ENCODE peak calls at places on chromosomes 5 and 9, in eight cellular contexts. N, R, K, Z, T, D, F and W are unnamed samples.

GRCh38 chr5:86679529-86679928 is 61.8 kb downstream of the COX7C start:
- DNase-seq in Z (peak; percentile 95), D (no peak), K (no peak), N (peak; percentile 55), T (peak; percentile 44), F (no peak), R (no peak), W (peak; percentile 44)

GRCh38 chr9:36637491-36638270 is 65.0 kb downstream of the MELK start:
- DNase-seq in F (no peak), Z (no peak), D (no peak), N (no peak), R (no peak), K (no peak), T (no peak), W (no peak)

GRCh38 chr5:124461857-124462423 is 284.5 kb downstream of the ZNF608 start:
- DNase-seq in K (no peak), N (no peak), F (no peak), D (no peak), Z (no peak), R (no peak), T (no peak), W (no peak)

GRCh38 chr9:125361837-125362531 is 100.4 kb downstream of the GAPVD1 start:
- DNase-seq in K (no peak), R (no peak), T (no peak), D (peak; percentile 76), N (peak; percentile 10), Z (peak; percentile 16), F (no peak), W (peak; percentile 61)

GRCh38 chr9:95499847-95500246 is 16.9 kb downstream of the PTCH1 start:
- DNase-seq in K (no peak), F (peak; percentile 71), T (peak; percentile 52), R (no peak), Z (peak; percentile 8), D (no peak), N (no peak), W (no peak)

GRCh38 chr5:102865510-102866314 is 110.6 kb downstream of the PAM start:
- DNase-seq in N (peak; percentile 86), F (peak; percentile 91), Z (peak; percentile 89), T (peak; percentile 81), D (peak; percentile 90), R (peak; percentile 9), K (peak; percentile 69), W (no peak)

GRCh38 chr5:123035950-123036390 is 555 bp downstream of the PPIC start:
- DNase-seq in F (peak; percentile 66), N (peak; percentile 2), D (peak; percentile 88), Z (peak; percentile 49), R (no peak), T (peak; percentile 47), K (peak; percentile 77), W (no peak)

GRCh38 chr5:96997265-96997859 is 61.5 kb downstream of the LNPEP start:
- DNase-seq in K (no peak), F (no peak), D (no peak), Z (peak; percentile 67), R (no peak), T (peak; percentile 25), N (peak; percentile 32), W (peak; percentile 55)

GRCh38 chr9:97386733-97387503 is 25.0 kb upstream of the TDRD7 start:
- DNase-seq in D (peak; percentile 97), N (peak; percentile 22), T (peak; percentile 66), F (peak; percentile 61), Z (peak; percentile 58), R (no peak), K (peak; percentile 85), W (peak; percentile 30)

GRCh38 chr5:154757647-154758406 is 2.6 kb downstream of the LARP1 start:
- DNase-seq in N (no peak), D (no peak), F (no peak), T (peak; percentile 89), Z (no peak), K (no peak), R (no peak), W (no peak)

GRCh38 chr9:2017209-2017458 is 2.0 kb downstream of the SMARCA2 start:
- DNase-seq in T (no peak), Z (peak; percentile 53), R (no peak), N (no peak), K (no peak), F (no peak), D (peak; percentile 60), W (no peak)

GRCh38 chr9:136140046-136140445 is 21.4 kb upstream of the TMEM250 start:
- DNase-seq in K (no peak), D (no peak), N (no peak), F (no peak), T (peak; percentile 89), Z (no peak), R (no peak), W (no peak)

GRCh38 chr5:76153996-76154395 is 70.8 kb downstream of the SV2C start:
- DNase-seq in D (no peak), Z (no peak), R (no peak), K (no peak), N (no peak), T (no peak), F (no peak), W (no peak)

GRCh38 chr9:34334337-34334824 is 5.0 kb downstream of the NUDT2 start:
- DNase-seq in K (no peak), R (no peak), Z (no peak), D (peak; percentile 86), F (no peak), N (no peak), T (no peak), W (no peak)

GRCh38 chr5:141883948-141884318 is 5.7 kb upstream of the PCDH1 start:
- DNase-seq in N (no peak), F (no peak), K (no peak), Z (no peak), R (no peak), D (no peak), T (no peak), W (no peak)

GRCh38 chr9:88236531-88237453 is 98.5 kb upstream of the SPATA31C2 start:
- DNase-seq in K (no peak), Z (no peak), N (no peak), R (no peak), F (no peak), D (no peak), T (no peak), W (no peak)

GRCh38 chr5:146788918-146789317 is 89.6 kb downstream of the PPP2R2B start:
- DNase-seq in N (no peak), D (peak; percentile 78), F (no peak), T (no peak), Z (no peak), K (no peak), R (no peak), W (no peak)

GRCh38 chr5:140628711-140629110 is 4.3 kb downstream of the CD14 start:
- DNase-seq in N (no peak), K (no peak), F (peak; percentile 23), R (no peak), T (peak; percentile 26), Z (no peak), D (no peak), W (no peak)

GRCh38 chr5:143642791-143643190 is 169.2 kb upstream of the HMHB1 start:
- DNase-seq in T (no peak), N (no peak), Z (no peak), D (no peak), R (no peak), F (peak; percentile 70), K (no peak), W (no peak)

GRCh38 chr5:107487056-107487461 is 183.7 kb downstream of the EFNA5 start:
- DNase-seq in R (no peak), N (no peak), Z (no peak), T (no peak), F (no peak), K (no peak), D (no peak), W (no peak)

GRCh38 chr9:86354882-86355399 is 731 bp upstream of the TUT7 start:
- DNase-seq in Z (no peak), K (no peak), T (no peak), D (no peak), N (no peak), F (no peak), R (no peak), W (no peak)

DNA sequence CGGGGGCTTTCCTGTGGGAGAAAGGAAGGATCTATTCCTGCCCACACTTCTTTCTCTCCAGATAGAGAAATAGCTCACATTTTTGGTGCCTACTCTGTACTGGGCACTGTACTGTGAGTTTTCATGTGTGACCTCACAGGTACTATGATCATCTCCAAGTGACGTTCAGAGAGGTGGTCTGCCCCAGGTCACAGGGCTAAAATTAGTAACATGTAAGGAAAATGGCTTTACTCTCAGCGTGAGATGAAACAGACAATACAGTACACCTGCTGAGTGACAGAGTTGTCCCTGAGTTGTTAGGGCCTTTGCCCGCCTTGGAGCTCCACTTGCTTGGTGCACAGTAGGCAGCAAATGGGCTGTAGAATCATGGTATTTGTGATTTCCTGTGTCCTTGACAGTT is 306.1 kb upstream of the DMRT1 start:
- DNase-seq in F (no peak), Z (no peak), K (no peak), D (no peak), N (no peak), R (no peak), T (no peak), W (no peak)
- H3K4me3 ChIP-seq in F (no peak overlapping the region), Z (no peak overlapping the region), K (no peak overlapping the region), D (no peak overlapping the region), N (no peak overlapping the region), R (no peak overlapping the region), T (no peak overlapping the region), W (no peak overlapping the region)

GRCh38 chr5:133839090-133839489 is 129.3 kb downstream of the C5orf15 start:
- DNase-seq in N (no peak), R (no peak), F (no peak), Z (no peak), K (no peak), D (no peak), T (no peak), W (no peak)
- H3K4me3 ChIP-seq in N (no peak overlapping the region), R (no peak overlapping the region), F (no peak overlapping the region), Z (no peak overlapping the region), K (no peak overlapping the region), D (no peak overlapping the region), T (no peak overlapping the region), W (no peak overlapping the region)

GRCh38 chr5:157594237-157594636 is 18.7 kb upstream of the ADAM19 start:
- DNase-seq in R (no peak), K (no peak), F (no peak), D (no peak), T (no peak), Z (no peak), N (no peak), W (no peak)
- H3K4me3 ChIP-seq in R (no peak overlapping the region), K (no peak overlapping the region), F (no peak overlapping the region), D (no peak overlapping the region), T (no peak overlapping the region), Z (no peak overlapping the region), N (no peak overlapping the region), W (no peak overlapping the region)

GRCh38 chr9:107540167-107540566 is 50.6 kb upstream of the KLF4 start:
- DNase-seq in R (no peak), K (no peak), Z (no peak), T (no peak), D (no peak), N (no peak), F (no peak), W (no peak)
- H3K4me3 ChIP-seq in R (no peak overlapping the region), K (no peak overlapping the region), Z (no peak overlapping the region), T (no peak overlapping the region), D (no peak overlapping the region), N (no peak overlapping the region), F (no peak overlapping the region), W (no peak overlapping the region)